ENCODE peak calls at places on chromosome 12, in seven cellular contexts. G, M, E, X, D, P and A are unnamed samples.
A peak's percentile ranks its signal among the peaks of the same experiment; 100 is the strongest.

GRCh38 chr12:7114008-7114407 is 5.0 kb upstream of the C1RL start:
- DNase-seq in X (no peak), P (no peak), D (no peak), M (no peak), E (no peak), G (no peak), A (no peak)

GRCh38 chr12:53200107-53200457 is 7.0 kb downstream of the ITGB7 start:
- DNase-seq in E (no peak), G (no peak), M (no peak), X (no peak), P (no peak), D (no peak), A (no peak)

GRCh38 chr12:92973614-92974013 is 44.5 kb upstream of the EEA1 start:
- DNase-seq in D (no peak), X (peak; percentile 90), E (peak; percentile 93), P (no peak), G (peak; percentile 46), M (peak; percentile 78), A (no peak)

GRCh38 chr12:19847294-19848059 is 408.2 kb downstream of the AEBP2 start:
- DNase-seq in X (peak; percentile 31), P (no peak), D (no peak), E (peak; percentile 71), M (no peak), G (no peak), A (no peak)

GRCh38 chr12:124551268-124552144 is 15.9 kb downstream of the NCOR2 start:
- DNase-seq in E (no peak), P (no peak), G (no peak), M (no peak), X (peak; percentile 33), D (no peak), A (no peak)

GRCh38 chr12:128415036-128415560 is 148.1 kb downstream of the TMEM132C start:
- DNase-seq in E (no peak), M (no peak), G (no peak), X (no peak), D (no peak), P (no peak), A (no peak)

GRCh38 chr12:63897931-63898330 is 53.4 kb downstream of the SRGAP1 start:
- DNase-seq in G (no peak), D (no peak), E (no peak), P (no peak), X (no peak), M (no peak), A (no peak)

GRCh38 chr12:120364487-120364886 is 4.5 kb downstream of the MSI1 start:
- DNase-seq in G (no peak), E (no peak), X (no peak), D (no peak), P (no peak), M (no peak), A (no peak)

GRCh38 chr12:57149309-57149900 is 2.0 kb upstream of the LRP1-AS start:
- DNase-seq in X (peak; percentile 61), P (no peak), M (no peak), G (no peak), D (no peak), E (peak; percentile 90), A (no peak)

GRCh38 chr12:98334768-98335167 is 180.6 kb upstream of the TMPO start:
- DNase-seq in G (no peak), P (no peak), D (no peak), X (no peak), M (no peak), E (no peak), A (no peak)

GRCh38 chr12:30913323-30913722 is 13.2 kb upstream of the TSPAN11 start:
- DNase-seq in G (no peak), D (no peak), M (no peak), X (no peak), P (no peak), E (no peak), A (no peak)

GRCh38 chr12:116455540-116456306 is 103.5 kb upstream of the MAP1LC3B2 start:
- DNase-seq in D (peak; percentile 90), P (no peak), E (peak; percentile 96), G (no peak), X (peak; percentile 96), M (peak; percentile 80), A (peak; percentile 81)

GRCh38 chr12:25994252-25994651 is 35.8 kb downstream of the RASSF8 start:
- DNase-seq in G (no peak), D (no peak), E (peak; percentile 99), M (peak; percentile 98), X (peak; percentile 96), P (no peak), A (no peak)

GRCh38 chr12:103016381-103016780 is 58.9 kb downstream of the ASCL1 start:
- DNase-seq in X (no peak), D (no peak), M (no peak), E (no peak), G (no peak), P (no peak), A (no peak)

GRCh38 chr12:88298761-88299242 is 156.7 kb downstream of the TMTC3 start:
- DNase-seq in D (no peak), P (no peak), X (peak; percentile 73), G (no peak), E (peak; percentile 86), M (peak; percentile 33), A (no peak)

GRCh38 chr12:110750784-110751461 is 8.2 kb upstream of the PPP1CC start:
- DNase-seq in P (no peak), X (no peak), D (no peak), E (peak; percentile 74), M (no peak), G (no peak), A (no peak)

GRCh38 chr12:98418357-98419075 is 96.9 kb upstream of the TMPO start:
- DNase-seq in X (peak; percentile 93), G (no peak), D (peak; percentile 88), M (peak; percentile 96), E (peak; percentile 100), P (no peak), A (peak; percentile 81)

GRCh38 chr12:59472273-59472672 is 123.6 kb upstream of the SLC16A7 start:
- DNase-seq in X (no peak), P (no peak), M (no peak), G (peak; percentile 2), E (no peak), D (no peak), A (no peak)

GRCh38 chr12:111788178-111788654 is 21.5 kb downstream of the ALDH2 start:
- DNase-seq in P (no peak), E (peak; percentile 84), G (no peak), X (peak; percentile 55), M (peak; percentile 44), D (no peak), A (no peak)

GRCh38 chr12:88299567-88300101 is 157.5 kb downstream of the TMTC3 start:
- DNase-seq in X (peak; percentile 98), D (peak; percentile 16), P (no peak), M (peak; percentile 98), E (peak; percentile 98), G (peak; percentile 37), A (no peak)

GRCh38 chr12:85923767-85924331 is 49.8 kb downstream of the NTS start:
- DNase-seq in M (peak; percentile 7), G (no peak), P (no peak), E (peak; percentile 31), X (peak; percentile 49), D (no peak), A (no peak)

GRCh38 chr12:132390287-132391076 is 61.1 kb upstream of the GALNT9 start:
- DNase-seq in D (no peak), X (no peak), P (no peak), M (no peak), G (no peak), E (no peak), A (no peak)

GRCh38 chr12:122732170-122732569 is 1.5 kb upstream of the HCAR1 start:
- DNase-seq in M (no peak), G (no peak), X (no peak), P (no peak), E (no peak), D (no peak), A (no peak)

GRCh38 chr12:53234236-53234635 is 2.2 kb upstream of the RARG start:
- DNase-seq in M (no peak), D (no peak), X (no peak), P (no peak), E (no peak), G (no peak), A (no peak)

GRCh38 chr12:23221066-23221465 is 596.1 kb downstream of the ETNK1 start:
- DNase-seq in M (no peak), D (no peak), G (no peak), P (no peak), X (no peak), E (no peak), A (no peak)
- TF ChIP-seq CTCF in M (no peak), D (no peak), G (no peak), P (no peak), X (no peak), E (no peak), A (no peak)

GRCh38 chr12:40181490-40181889 is 43.3 kb upstream of the LRRK2 start:
- DNase-seq in M (no peak), G (no peak), X (no peak), P (no peak), E (no peak), D (no peak), A (no peak)
- TF ChIP-seq CTCF in M (no peak), G (no peak), X (no peak), P (no peak), E (no peak), D (no peak), A (no peak)

GRCh38 chr12:16076970-16077527 is 165.9 kb downstream of the DERA start:
- DNase-seq in G (no peak), E (no peak), D (no peak), M (no peak), X (no peak), P (no peak), A (no peak)

GRCh38 chr12:16075887-16076286 is 164.8 kb downstream of the DERA start:
- DNase-seq in P (no peak), E (no peak), D (no peak), G (no peak), M (no peak), X (no peak), A (no peak)

GRCh38 chr12:16076553-16076952 is 165.4 kb downstream of the DERA start:
- DNase-seq in D (no peak), P (no peak), M (no peak), E (peak; percentile 22), G (peak; percentile 18), X (peak; percentile 2), A (no peak)
- TF ChIP-seq CTCF in D (no peak), P (no peak), M (peak; percentile 37), E (peak; percentile 41), G (peak; percentile 41), X (peak; percentile 41), A (no peak)

GRCh38 chr12:3523728-3524127 is 32.7 kb downstream of the PRMT8 start:
- DNase-seq in M (no peak), E (no peak), D (no peak), P (no peak), G (no peak), X (no peak), A (no peak)

GRCh38 chr12:3526776-3527175 is 35.8 kb downstream of the PRMT8 start:
- DNase-seq in E (no peak), X (no peak), D (no peak), P (no peak), G (no peak), M (no peak), A (no peak)

GRCh38 chr12:3520168-3520567 is 29.2 kb downstream of the PRMT8 start:
- DNase-seq in D (no peak), X (no peak), M (no peak), P (no peak), G (no peak), E (no peak), A (no peak)

GRCh38 chr12:3520711-3521110 is 29.7 kb downstream of the PRMT8 start:
- DNase-seq in P (no peak), M (no peak), X (no peak), D (no peak), E (no peak), G (no peak), A (no peak)

GRCh38 chr12:3523058-3523457 is 32.1 kb downstream of the PRMT8 start:
- DNase-seq in M (no peak), X (no peak), P (no peak), E (no peak), G (no peak), D (no peak), A (no peak)
- TF ChIP-seq CTCF in M (no peak), X (peak; percentile 8), P (no peak), E (no peak), G (no peak), D (no peak), A (no peak)